ENCODE peak calls at places on chromosomes 12 and 14, in six cellular contexts. One of them, this sample, is unnamed.

GRCh38 chr14:71720978-71721624 is 211.1 kb upstream of the RGS6 start:
- DNase-seq in WTC11: peak; percentile 61
- DNase-seq in T-helper 9 cell: no peak
- DNase-seq in activated naive CD8-positive, alpha-beta T cell treated with anti-CD3 and anti-CD28 coated beads, Interleukin-2, amount 50 U/mL, for 24 hours: peak; percentile 14
- DNase-seq in H4: peak; percentile 70
- DNase-seq in endothelial cell of umbilical vein: peak; percentile 70
- DNase-seq in this sample: peak; percentile 84

GRCh38 chr12:30930238-30931010 is 3.9 kb downstream of the TSPAN11 start:
- DNase-seq in WTC11: no peak
- DNase-seq in T-helper 9 cell: no peak
- DNase-seq in activated naive CD8-positive, alpha-beta T cell treated with anti-CD3 and anti-CD28 coated beads, Interleukin-2, amount 50 U/mL, for 24 hours: no peak
- DNase-seq in H4: no peak
- DNase-seq in endothelial cell of umbilical vein: peak; percentile 47
- DNase-seq in this sample: no peak

GRCh38 chr14:51410846-51411245 is 170.8 kb downstream of the TMX1 start:
- DNase-seq in WTC11: no peak
- DNase-seq in T-helper 9 cell: no peak
- DNase-seq in activated naive CD8-positive, alpha-beta T cell treated with anti-CD3 and anti-CD28 coated beads, Interleukin-2, amount 50 U/mL, for 24 hours: no peak
- DNase-seq in H4: no peak
- DNase-seq in endothelial cell of umbilical vein: no peak
- DNase-seq in this sample: no peak

GRCh38 chr12:21073822-21074460 is 57.1 kb upstream of the SLCO1B1 start:
- DNase-seq in WTC11: no peak
- DNase-seq in T-helper 9 cell: no peak
- DNase-seq in activated naive CD8-positive, alpha-beta T cell treated with anti-CD3 and anti-CD28 coated beads, Interleukin-2, amount 50 U/mL, for 24 hours: no peak
- DNase-seq in H4: peak; percentile 69
- DNase-seq in endothelial cell of umbilical vein: no peak
- DNase-seq in this sample: peak; percentile 7

GRCh38 chr12:112350593-112351592 is 31.3 kb downstream of the HECTD4 start:
- DNase-seq in WTC11: no peak
- DNase-seq in T-helper 9 cell: no peak
- DNase-seq in activated naive CD8-positive, alpha-beta T cell treated with anti-CD3 and anti-CD28 coated beads, Interleukin-2, amount 50 U/mL, for 24 hours: no peak
- DNase-seq in H4: no peak
- DNase-seq in endothelial cell of umbilical vein: no peak
- DNase-seq in this sample: no peak

GRCh38 chr12:84807249-84807648 is 105.3 kb downstream of the SLC6A15 start:
- DNase-seq in WTC11: no peak
- DNase-seq in T-helper 9 cell: no peak
- DNase-seq in activated naive CD8-positive, alpha-beta T cell treated with anti-CD3 and anti-CD28 coated beads, Interleukin-2, amount 50 U/mL, for 24 hours: no peak
- DNase-seq in H4: no peak
- DNase-seq in endothelial cell of umbilical vein: no peak
- DNase-seq in this sample: no peak

GRCh38 chr14:105767315-105767714 is 240.9 kb downstream of the TMEM121 start:
- DNase-seq in WTC11: no peak
- DNase-seq in T-helper 9 cell: no peak
- DNase-seq in activated naive CD8-positive, alpha-beta T cell treated with anti-CD3 and anti-CD28 coated beads, Interleukin-2, amount 50 U/mL, for 24 hours: no peak
- DNase-seq in H4: no peak
- DNase-seq in endothelial cell of umbilical vein: no peak
- DNase-seq in this sample: no peak

GRCh38 chr12:21546721-21547120 is 20.6 kb downstream of the SPX start:
- DNase-seq in WTC11: no peak
- DNase-seq in T-helper 9 cell: no peak
- DNase-seq in activated naive CD8-positive, alpha-beta T cell treated with anti-CD3 and anti-CD28 coated beads, Interleukin-2, amount 50 U/mL, for 24 hours: no peak
- DNase-seq in H4: no peak
- DNase-seq in endothelial cell of umbilical vein: no peak
- DNase-seq in this sample: no peak

GRCh38 chr12:2897418-2897817 is 6.7 kb downstream of the TULP3 start:
- DNase-seq in WTC11: no peak
- DNase-seq in T-helper 9 cell: no peak
- DNase-seq in activated naive CD8-positive, alpha-beta T cell treated with anti-CD3 and anti-CD28 coated beads, Interleukin-2, amount 50 U/mL, for 24 hours: no peak
- DNase-seq in H4: no peak
- DNase-seq in endothelial cell of umbilical vein: no peak
- DNase-seq in this sample: no peak

GRCh38 chr12:53207042-53207441 is at the start of gene ITGB7:
- DNase-seq in WTC11: no peak
- DNase-seq in T-helper 9 cell: peak; percentile 52
- DNase-seq in activated naive CD8-positive, alpha-beta T cell treated with anti-CD3 and anti-CD28 coated beads, Interleukin-2, amount 50 U/mL, for 24 hours: peak; percentile 70
- DNase-seq in H4: no peak
- DNase-seq in endothelial cell of umbilical vein: no peak
- DNase-seq in this sample: no peak

GRCh38 chr12:113333877-113334785 is 778 bp downstream of the SLC8B1 start:
- DNase-seq in WTC11: no peak
- DNase-seq in T-helper 9 cell: no peak
- DNase-seq in activated naive CD8-positive, alpha-beta T cell treated with anti-CD3 and anti-CD28 coated beads, Interleukin-2, amount 50 U/mL, for 24 hours: no peak
- DNase-seq in H4: no peak
- DNase-seq in endothelial cell of umbilical vein: peak; percentile 28
- DNase-seq in this sample: no peak

GRCh38 chr14:23294734-23295561 is 7.7 kb downstream of the PPP1R3E start:
- DNase-seq in WTC11: peak; percentile 28
- DNase-seq in T-helper 9 cell: peak; percentile 43
- DNase-seq in activated naive CD8-positive, alpha-beta T cell treated with anti-CD3 and anti-CD28 coated beads, Interleukin-2, amount 50 U/mL, for 24 hours: peak; percentile 50
- DNase-seq in H4: peak; percentile 35
- DNase-seq in endothelial cell of umbilical vein: peak; percentile 55
- DNase-seq in this sample: peak; percentile 79

GRCh38 chr12:20142956-20143355 is 225.4 kb upstream of the PDE3A start:
- DNase-seq in WTC11: no peak
- DNase-seq in T-helper 9 cell: no peak
- DNase-seq in activated naive CD8-positive, alpha-beta T cell treated with anti-CD3 and anti-CD28 coated beads, Interleukin-2, amount 50 U/mL, for 24 hours: no peak
- DNase-seq in H4: peak; percentile 56
- DNase-seq in endothelial cell of umbilical vein: no peak
- DNase-seq in this sample: peak; percentile 38

GRCh38 chr14:41146391-41146790 is 460.3 kb upstream of the LRFN5 start:
- DNase-seq in WTC11: no peak
- DNase-seq in T-helper 9 cell: no peak
- DNase-seq in activated naive CD8-positive, alpha-beta T cell treated with anti-CD3 and anti-CD28 coated beads, Interleukin-2, amount 50 U/mL, for 24 hours: no peak
- DNase-seq in H4: no peak
- DNase-seq in endothelial cell of umbilical vein: no peak
- DNase-seq in this sample: no peak

GRCh38 chr12:89682284-89682683 is 26.4 kb downstream of the ATP2B1 start:
- DNase-seq in WTC11: no peak
- DNase-seq in T-helper 9 cell: no peak
- DNase-seq in activated naive CD8-positive, alpha-beta T cell treated with anti-CD3 and anti-CD28 coated beads, Interleukin-2, amount 50 U/mL, for 24 hours: no peak
- DNase-seq in H4: no peak
- DNase-seq in endothelial cell of umbilical vein: no peak
- DNase-seq in this sample: no peak

GRCh38 chr12:25806271-25806670 is 152.2 kb upstream of the RASSF8 start:
- DNase-seq in WTC11: no peak
- DNase-seq in T-helper 9 cell: no peak
- DNase-seq in activated naive CD8-positive, alpha-beta T cell treated with anti-CD3 and anti-CD28 coated beads, Interleukin-2, amount 50 U/mL, for 24 hours: peak; percentile 20
- DNase-seq in H4: no peak
- DNase-seq in endothelial cell of umbilical vein: no peak
- DNase-seq in this sample: no peak

GRCh38 chr14:26276757-26277156 is 321.1 kb downstream of the NOVA1 start:
- DNase-seq in WTC11: peak; percentile 38
- DNase-seq in T-helper 9 cell: no peak
- DNase-seq in activated naive CD8-positive, alpha-beta T cell treated with anti-CD3 and anti-CD28 coated beads, Interleukin-2, amount 50 U/mL, for 24 hours: no peak
- DNase-seq in H4: no peak
- DNase-seq in endothelial cell of umbilical vein: peak; percentile 31
- DNase-seq in this sample: peak; percentile 45

GRCh38 chr12:13104403-13104802 is 936 bp upstream of the GSG1 start:
- DNase-seq in WTC11: no peak
- DNase-seq in T-helper 9 cell: no peak
- DNase-seq in activated naive CD8-positive, alpha-beta T cell treated with anti-CD3 and anti-CD28 coated beads, Interleukin-2, amount 50 U/mL, for 24 hours: no peak
- DNase-seq in H4: no peak
- DNase-seq in endothelial cell of umbilical vein: no peak
- DNase-seq in this sample: no peak

GRCh38 chr12:67394600-67394999 is 125.4 kb downstream of the CAND1 start:
- DNase-seq in WTC11: no peak
- DNase-seq in T-helper 9 cell: no peak
- DNase-seq in activated naive CD8-positive, alpha-beta T cell treated with anti-CD3 and anti-CD28 coated beads, Interleukin-2, amount 50 U/mL, for 24 hours: no peak
- DNase-seq in H4: no peak
- DNase-seq in endothelial cell of umbilical vein: peak; percentile 9
- DNase-seq in this sample: peak; percentile 92

GRCh38 chr12:125983784-125984510 is 918.7 kb downstream of the AACS start:
- DNase-seq in WTC11: no peak
- DNase-seq in T-helper 9 cell: no peak
- DNase-seq in activated naive CD8-positive, alpha-beta T cell treated with anti-CD3 and anti-CD28 coated beads, Interleukin-2, amount 50 U/mL, for 24 hours: no peak
- DNase-seq in H4: no peak
- DNase-seq in endothelial cell of umbilical vein: no peak
- DNase-seq in this sample: no peak

GRCh38 chr12:46521145-46521544 is 148.6 kb upstream of the SLC38A2 start:
- DNase-seq in WTC11: no peak
- DNase-seq in T-helper 9 cell: no peak
- DNase-seq in activated naive CD8-positive, alpha-beta T cell treated with anti-CD3 and anti-CD28 coated beads, Interleukin-2, amount 50 U/mL, for 24 hours: no peak
- DNase-seq in H4: no peak
- DNase-seq in endothelial cell of umbilical vein: no peak
- DNase-seq in this sample: no peak

GRCh38 chr12:27083861-27084271 is 1.5 kb upstream of the C12orf71 start:
- DNase-seq in WTC11: no peak
- DNase-seq in T-helper 9 cell: no peak
- DNase-seq in activated naive CD8-positive, alpha-beta T cell treated with anti-CD3 and anti-CD28 coated beads, Interleukin-2, amount 50 U/mL, for 24 hours: no peak
- DNase-seq in H4: no peak
- DNase-seq in endothelial cell of umbilical vein: no peak
- DNase-seq in this sample: peak; percentile 49

GRCh38 chr14:100783630-100784321 is 42.1 kb upstream of the MEG3 start:
- DNase-seq in WTC11: peak; percentile 11
- DNase-seq in T-helper 9 cell: no peak
- DNase-seq in activated naive CD8-positive, alpha-beta T cell treated with anti-CD3 and anti-CD28 coated beads, Interleukin-2, amount 50 U/mL, for 24 hours: no peak
- DNase-seq in H4: no peak
- DNase-seq in endothelial cell of umbilical vein: no peak
- DNase-seq in this sample: peak; percentile 67

GRCh38 chr14:91173867-91174266 is 60.0 kb downstream of the DGLUCY start:
- DNase-seq in WTC11: no peak
- DNase-seq in T-helper 9 cell: no peak
- DNase-seq in activated naive CD8-positive, alpha-beta T cell treated with anti-CD3 and anti-CD28 coated beads, Interleukin-2, amount 50 U/mL, for 24 hours: no peak
- DNase-seq in H4: no peak
- DNase-seq in endothelial cell of umbilical vein: no peak
- DNase-seq in this sample: no peak

GRCh38 chr14:68606644-68607043 is 186.2 kb downstream of the ZFP36L1 start:
- DNase-seq in WTC11: no peak
- DNase-seq in T-helper 9 cell: no peak
- DNase-seq in activated naive CD8-positive, alpha-beta T cell treated with anti-CD3 and anti-CD28 coated beads, Interleukin-2, amount 50 U/mL, for 24 hours: no peak
- DNase-seq in H4: no peak
- DNase-seq in endothelial cell of umbilical vein: no peak
- DNase-seq in this sample: no peak

GRCh38 chr14:70671652-70672327 is 30.1 kb downstream of the TTC9 start:
- DNase-seq in WTC11: no peak
- DNase-seq in T-helper 9 cell: no peak
- DNase-seq in activated naive CD8-positive, alpha-beta T cell treated with anti-CD3 and anti-CD28 coated beads, Interleukin-2, amount 50 U/mL, for 24 hours: no peak
- DNase-seq in H4: no peak
- DNase-seq in endothelial cell of umbilical vein: no peak
- DNase-seq in this sample: no peak

GRCh38 chr12:57169046-57169795 is 21.8 kb upstream of the LRP1-AS start:
- DNase-seq in WTC11: no peak
- DNase-seq in T-helper 9 cell: no peak
- DNase-seq in activated naive CD8-positive, alpha-beta T cell treated with anti-CD3 and anti-CD28 coated beads, Interleukin-2, amount 50 U/mL, for 24 hours: no peak
- DNase-seq in H4: no peak
- DNase-seq in endothelial cell of umbilical vein: no peak
- DNase-seq in this sample: no peak

This sample was measured in SJCRH30.